ENCODE peak calls at places on chromosome 22, in five cellular contexts. One of them, this sample, is unnamed.

GRCh38 chr22:38347181-38347943 is 30.1 kb upstream of the CSNK1E start:
- DNase-seq in right lobe of liver: no peak
- DNase-seq in body of pancreas: no peak
- DNase-seq in esophagus squamous epithelium: no peak
- DNase-seq in prostate gland: no peak
- DNase-seq in this sample: peak; percentile 58

GRCh38 chr22:39558254-39558727 is 12.3 kb upstream of the CACNA1I start:
- DNase-seq in right lobe of liver: no peak
- DNase-seq in body of pancreas: no peak
- DNase-seq in esophagus squamous epithelium: no peak
- DNase-seq in prostate gland: no peak
- DNase-seq in this sample: no peak

GRCh38 chr22:33921576-33922181 is 1.4 kb upstream of the LARGE1 start:
- DNase-seq in right lobe of liver: peak; percentile 76
- DNase-seq in body of pancreas: peak; percentile 38
- DNase-seq in esophagus squamous epithelium: no peak
- DNase-seq in prostate gland: peak; percentile 52
- DNase-seq in this sample: peak; percentile 83

GRCh38 chr22:19875531-19876313 is 21.0 kb upstream of the GNB1L start:
- DNase-seq in right lobe of liver: no peak
- DNase-seq in body of pancreas: no peak
- DNase-seq in esophagus squamous epithelium: no peak
- DNase-seq in prostate gland: no peak
- DNase-seq in this sample: peak; percentile 62

GRCh38 chr22:24706050-24706449 is 68.5 kb downstream of the PIWIL3 start:
- DNase-seq in right lobe of liver: no peak
- DNase-seq in body of pancreas: no peak
- DNase-seq in esophagus squamous epithelium: no peak
- DNase-seq in prostate gland: no peak
- DNase-seq in this sample: no peak

GRCh38 chr22:32042924-32043323 is at the start of gene SLC5A1:
- DNase-seq in right lobe of liver: peak; percentile 46
- DNase-seq in body of pancreas: peak; percentile 84
- DNase-seq in esophagus squamous epithelium: no peak
- DNase-seq in prostate gland: peak; percentile 89
- DNase-seq in this sample: no peak

GRCh38 chr22:28019881-28020861 is 101.1 kb upstream of the PITPNB start:
- DNase-seq in right lobe of liver: peak; percentile 68
- DNase-seq in body of pancreas: peak; percentile 66
- DNase-seq in esophagus squamous epithelium: no peak
- DNase-seq in prostate gland: peak; percentile 64
- DNase-seq in this sample: peak; percentile 88

GRCh38 chr22:36234211-36234610 is 5.1 kb downstream of the APOL2 start:
- DNase-seq in right lobe of liver: no peak
- DNase-seq in body of pancreas: no peak
- DNase-seq in esophagus squamous epithelium: no peak
- DNase-seq in prostate gland: no peak
- DNase-seq in this sample: no peak

GRCh38 chr22:36197065-36197440 is 4.6 kb downstream of the APOL4 start:
- DNase-seq in right lobe of liver: no peak
- DNase-seq in body of pancreas: peak; percentile 52
- DNase-seq in esophagus squamous epithelium: no peak
- DNase-seq in prostate gland: no peak
- DNase-seq in this sample: no peak

GRCh38 chr22:34972498-34972897 is 93.5 kb upstream of the ISX start:
- DNase-seq in right lobe of liver: no peak
- DNase-seq in body of pancreas: no peak
- DNase-seq in esophagus squamous epithelium: no peak
- DNase-seq in prostate gland: no peak
- DNase-seq in this sample: no peak

GRCh38 chr22:23257889-23258825 is 77.8 kb downstream of the BCR start:
- DNase-seq in right lobe of liver: no peak
- DNase-seq in body of pancreas: no peak
- DNase-seq in esophagus squamous epithelium: no peak
- DNase-seq in prostate gland: no peak
- DNase-seq in this sample: no peak

GRCh38 chr22:39543095-39543494 is 10.5 kb upstream of the RPS19BP1 start:
- DNase-seq in right lobe of liver: no peak
- DNase-seq in body of pancreas: no peak
- DNase-seq in esophagus squamous epithelium: no peak
- DNase-seq in prostate gland: no peak
- DNase-seq in this sample: no peak

GRCh38 chr22:19823638-19824196 is 31.0 kb downstream of the GNB1L start:
- DNase-seq in right lobe of liver: peak; percentile 76
- DNase-seq in body of pancreas: no peak
- DNase-seq in esophagus squamous epithelium: no peak
- DNase-seq in prostate gland: no peak
- DNase-seq in this sample: no peak

GRCh38 chr22:30694638-30695350 is at the start of gene OSBP2:
- DNase-seq in right lobe of liver: peak; percentile 55
- DNase-seq in body of pancreas: peak; percentile 57
- DNase-seq in esophagus squamous epithelium: no peak
- DNase-seq in prostate gland: peak; percentile 24
- DNase-seq in this sample: peak; percentile 84

GRCh38 chr22:24707477-24707816 is 67.1 kb downstream of the PIWIL3 start:
- DNase-seq in right lobe of liver: no peak
- DNase-seq in body of pancreas: no peak
- DNase-seq in esophagus squamous epithelium: no peak
- DNase-seq in prostate gland: no peak
- DNase-seq in this sample: no peak

GRCh38 chr22:50485221-50486131 is 1.2 kb upstream of the MIOX start:
- DNase-seq in right lobe of liver: peak; percentile 79
- DNase-seq in body of pancreas: peak; percentile 93
- DNase-seq in esophagus squamous epithelium: no peak
- DNase-seq in prostate gland: no peak
- DNase-seq in this sample: no peak
- H3K27ac ChIP-seq in right lobe of liver: no peak overlapping the region
- H3K27ac ChIP-seq in body of pancreas: peak overlapping the region; percentile 85
- H3K27ac ChIP-seq in esophagus squamous epithelium: no peak overlapping the region
- H3K27ac ChIP-seq in prostate gland: no peak overlapping the region
- H3K27ac ChIP-seq in this sample: no peak overlapping the region

GRCh38 chr22:20957691-20958440 is 9.2 kb upstream of the AIFM3 start:
- DNase-seq in right lobe of liver: no peak
- DNase-seq in body of pancreas: peak; percentile 34
- DNase-seq in esophagus squamous epithelium: no peak
- DNase-seq in prostate gland: no peak
- DNase-seq in this sample: peak; percentile 82
- TF ChIP-seq POLR2A in right lobe of liver: no peak
- TF ChIP-seq POLR2A in body of pancreas: no peak
- TF ChIP-seq POLR2A in esophagus squamous epithelium: no peak
- TF ChIP-seq POLR2A in prostate gland: no peak
- TF ChIP-seq POLR2A in this sample: no peak

GRCh38 chr22:42388130-42388797 is 43.9 kb downstream of the NFAM1 start:
- DNase-seq in right lobe of liver: no peak
- DNase-seq in body of pancreas: peak; percentile 58
- DNase-seq in esophagus squamous epithelium: no peak
- DNase-seq in prostate gland: no peak
- DNase-seq in this sample: no peak
- H3K27ac ChIP-seq in right lobe of liver: no peak overlapping the region
- H3K27ac ChIP-seq in body of pancreas: no peak overlapping the region
- H3K27ac ChIP-seq in esophagus squamous epithelium: no peak overlapping the region
- H3K27ac ChIP-seq in prostate gland: no peak overlapping the region
- H3K27ac ChIP-seq in this sample: no peak overlapping the region

GRCh38 chr22:37316875-37317371 is 34.6 kb downstream of the CYTH4 start:
- DNase-seq in right lobe of liver: peak; percentile 85
- DNase-seq in body of pancreas: peak; percentile 86
- DNase-seq in esophagus squamous epithelium: no peak
- DNase-seq in prostate gland: peak; percentile 79
- DNase-seq in this sample: peak; percentile 90
- TF ChIP-seq POLR2A in right lobe of liver: no peak
- TF ChIP-seq POLR2A in body of pancreas: no peak
- TF ChIP-seq POLR2A in esophagus squamous epithelium: no peak
- TF ChIP-seq POLR2A in prostate gland: no peak
- TF ChIP-seq POLR2A in this sample: no peak

DNA sequence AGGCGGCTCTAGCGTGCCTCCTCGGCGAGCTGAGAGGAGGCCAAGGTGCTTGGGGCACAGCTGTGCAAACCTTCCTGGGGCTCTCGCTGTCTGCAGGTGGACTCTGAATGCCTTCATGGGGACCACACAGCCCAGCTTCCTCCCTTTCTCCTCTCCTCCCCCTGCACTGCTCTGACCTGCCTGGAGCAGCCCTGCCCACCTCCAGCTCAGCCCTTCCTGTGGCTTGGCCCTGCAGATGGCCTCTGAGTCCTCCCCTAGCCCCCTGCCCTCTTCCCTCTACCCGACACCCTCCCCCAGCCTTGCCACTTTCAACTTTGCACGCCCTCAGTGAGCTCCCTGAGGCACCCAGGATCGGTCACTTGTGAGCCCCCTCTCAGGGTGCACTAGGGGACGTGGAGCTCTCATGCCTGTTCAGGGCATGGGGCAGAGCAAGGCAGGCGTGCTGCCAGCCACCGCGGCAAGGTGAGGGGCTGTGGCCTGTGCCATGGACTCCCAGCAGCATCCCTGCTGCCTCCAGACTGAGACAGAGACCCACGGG is 31.4 kb downstream of the PPM1F start:
- DNase-seq in right lobe of liver: no peak
- DNase-seq in body of pancreas: no peak
- DNase-seq in esophagus squamous epithelium: no peak
- DNase-seq in prostate gland: no peak
- DNase-seq in this sample: no peak
- H3K27ac ChIP-seq in right lobe of liver: no peak overlapping the region
- H3K27ac ChIP-seq in body of pancreas: peak overlapping the region; percentile 77
- H3K27ac ChIP-seq in esophagus squamous epithelium: no peak overlapping the region
- H3K27ac ChIP-seq in prostate gland: no peak overlapping the region
- H3K27ac ChIP-seq in this sample: no peak overlapping the region

GRCh38 chr22:43878831-43879550 is 12.8 kb downstream of the PNPLA5 start:
- DNase-seq in right lobe of liver: no peak
- DNase-seq in body of pancreas: no peak
- DNase-seq in esophagus squamous epithelium: no peak
- DNase-seq in prostate gland: no peak
- DNase-seq in this sample: peak; percentile 49
- TF ChIP-seq POLR2A in right lobe of liver: no peak
- TF ChIP-seq POLR2A in body of pancreas: no peak
- TF ChIP-seq POLR2A in esophagus squamous epithelium: no peak
- TF ChIP-seq POLR2A in prostate gland: no peak
- TF ChIP-seq POLR2A in this sample: no peak

DNA sequence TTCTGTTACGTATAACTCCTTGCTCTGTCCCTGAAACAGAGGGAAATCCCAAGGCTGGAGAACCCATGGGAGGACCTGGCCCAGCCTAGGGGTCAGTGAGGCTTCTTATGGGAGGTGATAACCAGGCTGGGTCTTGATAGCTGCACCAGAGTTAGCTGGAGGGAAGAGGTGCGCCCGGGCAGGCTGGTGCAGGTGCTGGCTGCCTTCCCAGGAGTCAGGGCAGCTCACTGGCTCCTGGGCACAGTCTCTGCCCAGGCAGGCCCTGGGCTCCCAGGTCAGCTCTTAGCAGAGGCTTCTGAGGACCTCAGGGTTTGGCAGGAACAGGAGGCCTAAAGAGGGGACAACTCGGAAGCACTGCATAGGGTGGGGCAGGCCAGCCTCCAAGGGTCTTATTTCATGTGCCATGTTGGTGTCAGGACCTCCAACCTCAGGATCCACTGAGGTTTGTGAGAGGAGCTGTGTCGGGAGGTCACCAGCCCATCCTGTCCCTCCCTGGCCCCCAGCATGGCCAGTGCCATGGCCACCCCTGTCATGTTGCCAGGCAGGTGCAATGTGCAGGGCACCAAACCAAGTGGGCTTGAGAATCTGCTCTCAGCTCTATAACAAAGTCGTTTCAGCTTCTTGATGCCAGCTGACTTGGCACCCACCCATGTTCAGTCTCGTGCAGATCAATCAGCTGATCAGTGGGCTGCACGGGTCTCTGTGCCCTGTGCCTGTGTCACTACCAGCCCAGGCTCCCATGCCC is 20.5 kb upstream of the CELSR1 start:
- DNase-seq in right lobe of liver: peak; percentile 81
- DNase-seq in body of pancreas: no peak
- DNase-seq in esophagus squamous epithelium: no peak
- DNase-seq in prostate gland: peak; percentile 59
- DNase-seq in this sample: no peak
- H3K27ac ChIP-seq in right lobe of liver: no peak overlapping the region
- H3K27ac ChIP-seq in body of pancreas: no peak overlapping the region
- H3K27ac ChIP-seq in esophagus squamous epithelium: peak overlapping the region; percentile 75
- H3K27ac ChIP-seq in prostate gland: no peak overlapping the region
- H3K27ac ChIP-seq in this sample: no peak overlapping the region

DNA sequence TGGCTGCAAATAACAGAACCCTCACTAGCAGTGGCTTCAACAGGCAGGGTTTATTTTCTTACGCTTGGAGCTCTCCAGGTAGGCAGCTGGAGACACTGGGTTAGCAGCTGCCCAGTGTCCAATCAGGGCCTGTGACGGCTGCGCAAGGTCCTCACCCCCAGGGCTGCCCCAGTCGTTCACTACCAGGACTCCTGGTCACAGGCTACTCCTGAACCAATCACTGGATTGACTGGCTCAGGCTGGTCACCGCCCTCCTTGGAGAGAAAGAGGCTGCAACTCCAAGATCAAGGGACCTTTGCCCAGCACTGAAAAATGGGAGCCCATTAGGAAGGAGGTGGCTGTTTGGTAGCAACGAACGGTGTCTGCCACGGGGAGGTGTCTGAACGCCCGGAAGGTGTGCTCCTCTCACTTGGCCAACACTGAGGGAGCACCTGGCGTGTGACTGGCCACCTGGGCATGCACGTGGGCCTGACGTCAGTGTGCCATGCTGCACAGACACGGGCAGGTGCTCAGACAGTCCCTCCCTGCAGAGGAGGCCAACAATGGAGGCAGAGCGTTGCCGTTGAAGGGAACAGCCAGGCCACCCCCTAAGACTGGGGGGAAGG is 5.1 kb downstream of the ARSA start:
- DNase-seq in right lobe of liver: peak; percentile 91
- DNase-seq in body of pancreas: peak; percentile 96
- DNase-seq in esophagus squamous epithelium: no peak
- DNase-seq in prostate gland: peak; percentile 69
- DNase-seq in this sample: peak; percentile 82
- TF ChIP-seq POLR2A in right lobe of liver: peak; percentile 24
- TF ChIP-seq POLR2A in body of pancreas: peak; percentile 64
- TF ChIP-seq POLR2A in esophagus squamous epithelium: no peak
- TF ChIP-seq POLR2A in prostate gland: peak; percentile 23
- TF ChIP-seq POLR2A in this sample: no peak